ENCODE peak calls at places on chromosomes 1 and 21, in five cellular contexts. E is IMR-90; Y is suprapubic skin; I is activated CD8-positive, alpha-beta T cell treated with anti-CD3 and anti-CD28 coated beads for 36 hours; V is fibroblast of pulmonary artery. C is an unnamed sample.

GRCh38 chr1:81149649-81150335 is 650.9 kb upstream of the ADGRL2 start:
- DNase-seq in I (no peak), Y (no peak), V (peak; percentile 21), E (no peak), C (no peak)

GRCh38 chr21:19864456-19864855 is 1133.8 kb upstream of the NCAM2 start:
- DNase-seq in I (no peak), E (no peak), V (no peak), Y (no peak), C (no peak)

GRCh38 chr1:12480748-12481362 is 137.2 kb downstream of the DHRS3 start:
- DNase-seq in V (peak; percentile 88), E (peak; percentile 96), I (peak; percentile 47), Y (no peak), C (no peak)

GRCh38 chr21:40689816-40690215 is 157.1 kb downstream of the DSCAM start:
- DNase-seq in E (no peak), I (no peak), V (no peak), Y (no peak), C (no peak)

GRCh38 chr21:34592120-34592561 is 22.8 kb downstream of the RCAN1 start:
- DNase-seq in E (peak; percentile 48), Y (no peak), V (peak; percentile 21), I (no peak), C (no peak)

GRCh38 chr1:194598098-194598497 is 1411.7 kb upstream of the B3GALT2 start:
- DNase-seq in Y (no peak), E (no peak), V (no peak), I (no peak), C (no peak)

GRCh38 chr1:61282387-61282786 is 200.0 kb downstream of the NFIA start:
- DNase-seq in E (no peak), Y (no peak), I (no peak), V (no peak), C (no peak)

GRCh38 chr1:16371725-16372124 is 4.7 kb downstream of the SZRD1 start:
- DNase-seq in V (peak; percentile 88), Y (no peak), I (peak; percentile 29), E (peak; percentile 65), C (no peak)

GRCh38 chr21:15221799-15222386 is 157.1 kb upstream of the NRIP1 start:
- DNase-seq in E (peak; percentile 65), V (peak; percentile 93), I (no peak), Y (no peak), C (no peak)

GRCh38 chr1:15262003-15262377 is 15.0 kb downstream of the FHAD1 start:
- DNase-seq in E (no peak), I (no peak), Y (no peak), V (no peak), C (no peak)

GRCh38 chr1:15262711-15263110 is 15.7 kb downstream of the FHAD1 start:
- DNase-seq in I (no peak), V (no peak), Y (no peak), E (no peak), C (no peak)

GRCh38 chr1:15259608-15260007 is 12.6 kb downstream of the FHAD1 start:
- DNase-seq in E (no peak), I (no peak), V (no peak), Y (no peak), C (no peak)

GRCh38 chr1:15260418-15261154 is 13.6 kb downstream of the FHAD1 start:
- DNase-seq in I (no peak), Y (no peak), E (peak; percentile 61), V (peak; percentile 85), C (no peak)

GRCh38 chr1:15261155-15262002 is 14.4 kb downstream of the FHAD1 start:
- DNase-seq in E (no peak), I (peak; percentile 73), V (peak; percentile 44), Y (peak; percentile 71), C (no peak)
- TF ChIP-seq CTCF in E (no peak), I (no peak), V (no peak), Y (no peak), C (no peak)

DNA sequence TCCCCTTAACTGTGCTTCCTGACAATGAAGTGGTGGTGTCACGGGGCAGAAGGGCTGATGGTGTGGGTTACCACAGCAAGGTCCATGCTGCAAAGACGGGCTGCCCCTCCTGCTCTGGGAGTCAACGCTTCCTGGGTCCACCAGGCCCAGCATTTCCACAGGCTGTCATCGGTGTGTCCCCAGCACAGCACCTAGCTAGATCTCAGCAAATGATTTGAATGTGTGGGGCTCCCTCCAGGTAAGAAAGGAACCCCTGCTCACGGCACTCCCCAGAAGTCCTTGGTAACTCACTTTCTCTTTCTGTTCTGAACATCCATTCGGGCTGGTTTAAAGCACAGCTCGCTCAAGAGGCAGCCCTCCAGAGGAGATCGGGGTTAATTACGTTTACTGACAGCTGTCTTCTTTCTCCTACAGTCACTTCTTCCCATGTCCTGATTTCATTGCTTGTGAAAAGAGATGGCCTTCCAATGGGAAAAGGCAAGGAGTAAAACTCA is 27.3 kb downstream of the HIVEP3 start:
- DNase-seq in I (peak; percentile 71), E (peak; percentile 54), Y (no peak), V (peak; percentile 57), C (peak; percentile 76)
- TF ChIP-seq CTCF in I (peak; percentile 65), E (peak; percentile 16), Y (no peak), V (peak; percentile 14), C (no peak)

GRCh38 chr1:50968884-50969610 is 998 bp upstream of the CDKN2C start:
- DNase-seq in V (peak; percentile 12), E (no peak), Y (peak; percentile 71), I (peak; percentile 58), C (peak; percentile 76)
- TF ChIP-seq CTCF in V (no peak), E (no peak), Y (no peak), I (no peak), C (no peak)

DNA sequence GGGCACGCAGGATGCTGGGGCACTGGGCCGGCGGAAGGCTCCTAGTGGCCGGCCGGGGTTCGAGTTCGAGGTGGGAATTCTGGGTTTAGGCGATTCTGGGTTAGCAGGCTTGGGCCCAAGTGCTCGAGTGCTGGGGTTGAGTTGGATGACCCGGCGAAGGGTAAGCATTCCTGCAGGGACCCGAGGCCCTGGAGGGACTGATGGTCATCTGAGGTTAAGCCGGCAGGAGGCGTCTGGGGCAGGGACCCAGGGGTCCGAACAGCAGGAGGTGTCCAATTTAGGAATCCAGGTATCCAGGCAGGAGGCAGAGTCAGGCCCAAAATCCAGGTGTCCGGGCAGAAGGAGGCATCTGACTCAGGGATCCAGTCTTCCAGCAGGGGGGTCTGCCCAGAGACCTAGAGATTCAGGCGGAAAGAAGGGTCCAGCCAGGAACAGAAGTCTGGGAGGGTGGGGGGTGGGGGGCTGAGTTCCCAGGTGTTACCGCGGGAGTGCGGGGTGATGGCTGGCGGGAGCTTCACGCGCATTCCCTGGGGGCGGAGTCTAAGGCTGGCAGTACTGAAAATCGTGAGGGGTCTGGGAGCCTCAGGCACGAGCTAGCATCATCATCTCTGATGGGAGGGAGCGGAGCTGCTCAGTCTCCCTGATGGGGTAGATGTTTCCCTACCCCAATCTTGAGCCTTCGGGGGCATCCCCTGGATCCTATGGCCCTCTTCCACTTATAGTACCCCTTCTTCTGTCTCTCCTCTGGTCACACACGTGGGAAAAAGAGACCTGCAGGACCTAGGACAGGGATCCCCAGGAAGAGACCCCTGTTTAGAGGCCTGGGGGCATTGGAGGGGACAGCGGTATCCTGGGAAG is 585 bp downstream of the GPR3 start:
- DNase-seq in V (no peak), I (no peak), Y (no peak), E (no peak), C (peak; percentile 40)
- TF ChIP-seq CTCF in V (peak; percentile 28), I (peak; percentile 29), Y (no peak), E (peak; percentile 29), C (no peak)

GRCh38 chr1:155084722-155085503 is 6.3 kb downstream of the EFNA3 start:
- DNase-seq in I (peak; percentile 97), E (peak; percentile 91), V (peak; percentile 95), Y (peak; percentile 97), C (peak; percentile 96)

GRCh38 chr1:155082941-155083541 is 4.4 kb downstream of the EFNA3 start:
- DNase-seq in E (no peak), I (no peak), Y (peak; percentile 81), V (no peak), C (no peak)

GRCh38 chr1:155082301-155082940 is 3.8 kb downstream of the EFNA3 start:
- DNase-seq in Y (no peak), I (peak; percentile 52), V (no peak), E (no peak), C (no peak)

GRCh38 chr1:155085504-155086181 is 7.0 kb downstream of the EFNA3 start:
- DNase-seq in I (peak; percentile 93), E (peak; percentile 21), V (peak; percentile 36), Y (peak; percentile 89), C (peak; percentile 58)

DNA sequence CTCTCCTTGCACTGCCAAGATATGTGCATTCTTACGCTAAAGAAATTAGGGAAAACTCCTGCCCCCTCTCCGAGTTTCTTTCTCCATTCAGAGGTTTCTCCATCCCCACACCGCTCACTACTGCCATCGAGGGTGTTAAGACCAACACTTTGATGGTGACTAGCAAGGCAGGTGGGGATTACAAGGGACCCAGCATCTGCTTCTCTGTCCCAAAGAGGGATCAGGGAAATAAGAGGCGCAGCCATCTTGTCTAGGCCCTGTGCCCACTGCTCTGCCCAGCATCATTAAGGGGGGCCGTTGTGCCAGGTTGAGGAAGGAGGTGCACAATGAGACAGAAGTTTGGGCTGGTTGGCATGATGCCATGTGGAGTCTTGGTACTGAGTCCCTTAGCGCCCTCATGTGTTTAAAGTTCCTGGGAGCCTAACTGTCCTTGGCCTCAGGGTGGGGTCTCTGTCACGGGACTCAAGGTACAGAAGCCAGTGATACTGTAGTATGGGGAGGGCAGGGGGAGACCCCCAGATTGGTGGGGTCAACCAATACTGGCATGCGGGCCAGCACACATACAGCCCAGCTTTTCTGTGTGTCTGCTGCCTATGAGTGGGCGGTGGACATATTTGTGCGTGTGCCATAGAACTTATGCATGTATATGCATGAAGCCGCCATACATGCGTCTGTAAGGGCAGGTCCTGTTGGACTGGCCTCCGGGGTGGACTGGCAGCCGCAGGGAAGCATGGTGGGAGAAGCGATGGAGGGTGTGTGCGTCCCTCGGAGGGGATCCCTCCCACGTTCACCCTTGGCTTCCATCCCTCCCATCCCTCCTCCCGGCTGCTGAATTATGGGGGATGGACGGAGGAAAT is 5.5 kb downstream of the EFNA3 start:
- DNase-seq in I (peak; percentile 72), Y (peak; percentile 89), E (no peak), V (peak; percentile 42), C (no peak)
- TF ChIP-seq CTCF in I (no peak), Y (no peak), E (peak; percentile 34), V (peak; percentile 32), C (peak; percentile 2)